ENCODE peak calls at places on chromosomes 16 and 17, in eight cellular contexts. One of them, this sample, is unnamed.
A peak's percentile ranks its signal among the peaks of the same experiment; 100 is the strongest.

GRCh38 chr17:27247071-27247957 is 46.6 kb upstream of the WSB1 start:
- DNase-seq in HCT116: no peak
- DNase-seq in testis: peak; percentile 90
- DNase-seq in adrenal gland: peak; percentile 88
- DNase-seq in A673: no peak
- DNase-seq in left ventricle myocardium inferior: peak; percentile 61
- DNase-seq in aorta: no peak
- DNase-seq in HL-60: no peak
- DNase-seq in this sample: peak; percentile 78

GRCh38 chr17:48505788-48506187 is 25.0 kb downstream of the HOXB1 start:
- DNase-seq in HCT116: peak; percentile 61
- DNase-seq in testis: no peak
- DNase-seq in adrenal gland: peak; percentile 72
- DNase-seq in A673: peak; percentile 55
- DNase-seq in left ventricle myocardium inferior: no peak
- DNase-seq in aorta: no peak
- DNase-seq in HL-60: peak; percentile 65
- DNase-seq in this sample: no peak

GRCh38 chr16:77585852-77586251 is 136.5 kb upstream of the NUDT7 start:
- DNase-seq in HCT116: peak; percentile 50
- DNase-seq in testis: no peak
- DNase-seq in adrenal gland: no peak
- DNase-seq in A673: peak; percentile 34
- DNase-seq in left ventricle myocardium inferior: no peak
- DNase-seq in aorta: no peak
- DNase-seq in HL-60: no peak
- DNase-seq in this sample: no peak

GRCh38 chr16:22890976-22891375 is 77.0 kb downstream of the HS3ST2 start:
- DNase-seq in HCT116: no peak
- DNase-seq in testis: no peak
- DNase-seq in adrenal gland: no peak
- DNase-seq in A673: no peak
- DNase-seq in left ventricle myocardium inferior: no peak
- DNase-seq in aorta: no peak
- DNase-seq in HL-60: no peak
- DNase-seq in this sample: no peak

GRCh38 chr17:82940226-82941020 is 100.6 kb upstream of the ZNF750 start:
- DNase-seq in HCT116: no peak
- DNase-seq in testis: no peak
- DNase-seq in adrenal gland: peak; percentile 8
- DNase-seq in A673: no peak
- DNase-seq in left ventricle myocardium inferior: peak; percentile 9
- DNase-seq in aorta: peak; percentile 64
- DNase-seq in HL-60: peak; percentile 13
- DNase-seq in this sample: peak; percentile 31

GRCh38 chr17:29710891-29711418 is 88.2 kb upstream of the CORO6 start:
- DNase-seq in HCT116: no peak
- DNase-seq in testis: no peak
- DNase-seq in adrenal gland: no peak
- DNase-seq in A673: peak; percentile 68
- DNase-seq in left ventricle myocardium inferior: no peak
- DNase-seq in aorta: no peak
- DNase-seq in HL-60: no peak
- DNase-seq in this sample: no peak

GRCh38 chr16:81238296-81239011 is at the start of gene BCO1:
- DNase-seq in HCT116: no peak
- DNase-seq in testis: peak; percentile 34
- DNase-seq in adrenal gland: no peak
- DNase-seq in A673: peak; percentile 75
- DNase-seq in left ventricle myocardium inferior: no peak
- DNase-seq in aorta: no peak
- DNase-seq in HL-60: no peak
- DNase-seq in this sample: no peak

GRCh38 chr17:50560185-50560824 is at the start of gene CACNA1G:
- DNase-seq in HCT116: peak; percentile 80
- DNase-seq in testis: peak; percentile 91
- DNase-seq in adrenal gland: peak; percentile 86
- DNase-seq in A673: peak; percentile 98
- DNase-seq in left ventricle myocardium inferior: peak; percentile 91
- DNase-seq in aorta: peak; percentile 97
- DNase-seq in HL-60: peak; percentile 64
- DNase-seq in this sample: peak; percentile 92

GRCh38 chr17:13925579-13925978 is 143.7 kb upstream of the COX10 start:
- DNase-seq in HCT116: no peak
- DNase-seq in testis: no peak
- DNase-seq in adrenal gland: no peak
- DNase-seq in A673: no peak
- DNase-seq in left ventricle myocardium inferior: no peak
- DNase-seq in aorta: no peak
- DNase-seq in HL-60: no peak
- DNase-seq in this sample: no peak

GRCh38 chr16:81204794-81205680 is 33.5 kb upstream of the BCO1 start:
- DNase-seq in HCT116: peak; percentile 59
- DNase-seq in testis: peak; percentile 29
- DNase-seq in adrenal gland: no peak
- DNase-seq in A673: peak; percentile 67
- DNase-seq in left ventricle myocardium inferior: no peak
- DNase-seq in aorta: no peak
- DNase-seq in HL-60: peak; percentile 8
- DNase-seq in this sample: no peak

GRCh38 chr16:75099738-75100615 is 16.6 kb downstream of the LDHD start:
- DNase-seq in HCT116: no peak
- DNase-seq in testis: no peak
- DNase-seq in adrenal gland: no peak
- DNase-seq in A673: peak; percentile 88
- DNase-seq in left ventricle myocardium inferior: no peak
- DNase-seq in aorta: no peak
- DNase-seq in HL-60: peak; percentile 60
- DNase-seq in this sample: no peak

GRCh38 chr16:21265104-21265825 is 12.8 kb downstream of the CRYM start:
- DNase-seq in HCT116: no peak
- DNase-seq in testis: no peak
- DNase-seq in adrenal gland: no peak
- DNase-seq in A673: no peak
- DNase-seq in left ventricle myocardium inferior: peak; percentile 48
- DNase-seq in aorta: no peak
- DNase-seq in HL-60: no peak
- DNase-seq in this sample: peak; percentile 60

GRCh38 chr16:88533945-88534641 is 36.1 kb upstream of the ZC3H18 start:
- DNase-seq in HCT116: peak; percentile 31
- DNase-seq in testis: peak; percentile 72
- DNase-seq in adrenal gland: peak; percentile 66
- DNase-seq in A673: peak; percentile 87
- DNase-seq in left ventricle myocardium inferior: peak; percentile 83
- DNase-seq in aorta: peak; percentile 91
- DNase-seq in HL-60: no peak
- DNase-seq in this sample: peak; percentile 76

GRCh38 chr16:305916-306315 is 23.0 kb downstream of the PDIA2 start:
- DNase-seq in HCT116: no peak
- DNase-seq in testis: no peak
- DNase-seq in adrenal gland: peak; percentile 67
- DNase-seq in A673: no peak
- DNase-seq in left ventricle myocardium inferior: no peak
- DNase-seq in aorta: no peak
- DNase-seq in HL-60: no peak
- DNase-seq in this sample: no peak

GRCh38 chr17:20105539-20106291 is 96.6 kb downstream of the SPECC1 start:
- DNase-seq in HCT116: no peak
- DNase-seq in testis: peak; percentile 12
- DNase-seq in adrenal gland: no peak
- DNase-seq in A673: no peak
- DNase-seq in left ventricle myocardium inferior: no peak
- DNase-seq in aorta: no peak
- DNase-seq in HL-60: no peak
- DNase-seq in this sample: no peak

GRCh38 chr17:31251075-31251474 is 46.0 kb downstream of the OMG start:
- DNase-seq in HCT116: no peak
- DNase-seq in testis: no peak
- DNase-seq in adrenal gland: no peak
- DNase-seq in A673: peak; percentile 2
- DNase-seq in left ventricle myocardium inferior: no peak
- DNase-seq in aorta: no peak
- DNase-seq in HL-60: no peak
- DNase-seq in this sample: no peak

GRCh38 chr17:31250229-31250628 is 46.8 kb downstream of the OMG start:
- DNase-seq in HCT116: no peak
- DNase-seq in testis: no peak
- DNase-seq in adrenal gland: no peak
- DNase-seq in A673: no peak
- DNase-seq in left ventricle myocardium inferior: no peak
- DNase-seq in aorta: no peak
- DNase-seq in HL-60: no peak
- DNase-seq in this sample: no peak

GRCh38 chr17:31252741-31253140 is 44.3 kb downstream of the OMG start:
- DNase-seq in HCT116: no peak
- DNase-seq in testis: no peak
- DNase-seq in adrenal gland: no peak
- DNase-seq in A673: no peak
- DNase-seq in left ventricle myocardium inferior: no peak
- DNase-seq in aorta: no peak
- DNase-seq in HL-60: no peak
- DNase-seq in this sample: no peak

GRCh38 chr17:31249742-31250141 is 47.3 kb downstream of the OMG start:
- DNase-seq in HCT116: no peak
- DNase-seq in testis: no peak
- DNase-seq in adrenal gland: no peak
- DNase-seq in A673: no peak
- DNase-seq in left ventricle myocardium inferior: no peak
- DNase-seq in aorta: no peak
- DNase-seq in HL-60: no peak
- DNase-seq in this sample: no peak

GRCh38 chr17:31251618-31252328 is 45.3 kb downstream of the OMG start:
- DNase-seq in HCT116: no peak
- DNase-seq in testis: no peak
- DNase-seq in adrenal gland: no peak
- DNase-seq in A673: no peak
- DNase-seq in left ventricle myocardium inferior: no peak
- DNase-seq in aorta: no peak
- DNase-seq in HL-60: no peak
- DNase-seq in this sample: no peak
- H3K4me3 ChIP-seq in HCT116: no peak overlapping the region
- H3K4me3 ChIP-seq in testis: no peak overlapping the region
- H3K4me3 ChIP-seq in adrenal gland: no peak overlapping the region
- H3K4me3 ChIP-seq in A673: no peak overlapping the region
- H3K4me3 ChIP-seq in left ventricle myocardium inferior: no peak overlapping the region
- H3K4me3 ChIP-seq in aorta: no peak overlapping the region
- H3K4me3 ChIP-seq in HL-60: no peak overlapping the region
- H3K4me3 ChIP-seq in this sample: no peak overlapping the region

DNA sequence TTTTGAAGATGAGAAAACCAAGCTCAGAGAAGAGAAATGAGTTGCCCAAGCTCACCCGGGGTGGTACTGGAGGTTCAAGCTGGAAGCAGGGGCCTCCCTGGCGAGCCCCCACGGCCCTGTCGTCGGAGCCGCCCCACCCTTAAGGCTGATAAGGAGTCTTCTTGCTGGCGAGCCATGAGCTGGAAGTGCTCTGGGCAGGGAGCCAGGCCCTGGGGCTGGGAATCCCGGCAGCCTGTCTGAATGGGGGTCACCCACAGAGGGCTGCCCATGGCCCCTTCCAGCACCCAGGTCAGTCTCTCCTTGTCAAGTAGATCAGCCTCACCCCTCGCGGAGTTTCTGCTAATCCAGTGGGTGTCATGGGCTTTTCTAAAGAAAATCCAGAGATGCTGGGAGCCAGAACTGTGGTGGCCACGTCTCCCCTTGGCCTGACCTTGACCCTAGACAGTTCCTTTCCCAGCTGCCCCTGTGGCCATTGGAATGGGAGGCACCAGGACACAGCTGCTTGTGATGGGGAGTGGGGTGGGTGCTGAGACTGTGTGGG is 1.2 kb upstream of the P2RX1 start:
- DNase-seq in HCT116: no peak
- DNase-seq in testis: peak; percentile 82
- DNase-seq in adrenal gland: peak; percentile 72
- DNase-seq in A673: no peak
- DNase-seq in left ventricle myocardium inferior: peak; percentile 70
- DNase-seq in aorta: peak; percentile 88
- DNase-seq in HL-60: no peak
- DNase-seq in this sample: peak; percentile 94
- H3K27ac ChIP-seq in HCT116: no peak overlapping the region
- H3K27ac ChIP-seq in testis: peak overlapping the region; percentile 55
- H3K27ac ChIP-seq in adrenal gland: peak overlapping the region; percentile 51
- H3K27ac ChIP-seq in A673: no peak overlapping the region
- H3K27ac ChIP-seq in left ventricle myocardium inferior: peak overlapping the region; percentile 46
- H3K27ac ChIP-seq in aorta: no peak overlapping the region
- H3K27ac ChIP-seq in HL-60: peak overlapping the region; percentile 97
- H3K27ac ChIP-seq in this sample: no peak overlapping the region

GRCh38 chr17:2932946-2933345 is 130.5 kb downstream of the OR1D5 start:
- DNase-seq in HCT116: no peak
- DNase-seq in testis: no peak
- DNase-seq in adrenal gland: no peak
- DNase-seq in A673: no peak
- DNase-seq in left ventricle myocardium inferior: no peak
- DNase-seq in aorta: no peak
- DNase-seq in HL-60: no peak
- DNase-seq in this sample: no peak

GRCh38 chr17:2931901-2932300 is 131.5 kb downstream of the OR1D5 start:
- DNase-seq in HCT116: no peak
- DNase-seq in testis: no peak
- DNase-seq in adrenal gland: no peak
- DNase-seq in A673: no peak
- DNase-seq in left ventricle myocardium inferior: no peak
- DNase-seq in aorta: no peak
- DNase-seq in HL-60: no peak
- DNase-seq in this sample: no peak

GRCh38 chr17:2929881-2930533 is 133.4 kb downstream of the OR1D5 start:
- DNase-seq in HCT116: peak; percentile 19
- DNase-seq in testis: peak; percentile 57
- DNase-seq in adrenal gland: no peak
- DNase-seq in A673: peak; percentile 39
- DNase-seq in left ventricle myocardium inferior: peak; percentile 35
- DNase-seq in aorta: no peak
- DNase-seq in HL-60: peak; percentile 10
- DNase-seq in this sample: no peak

GRCh38 chr17:2933606-2934005 is 129.8 kb downstream of the OR1D5 start:
- DNase-seq in HCT116: no peak
- DNase-seq in testis: no peak
- DNase-seq in adrenal gland: no peak
- DNase-seq in A673: no peak
- DNase-seq in left ventricle myocardium inferior: no peak
- DNase-seq in aorta: no peak
- DNase-seq in HL-60: no peak
- DNase-seq in this sample: no peak

GRCh38 chr17:2931426-2931825 is 132.0 kb downstream of the OR1D5 start:
- DNase-seq in HCT116: no peak
- DNase-seq in testis: no peak
- DNase-seq in adrenal gland: no peak
- DNase-seq in A673: no peak
- DNase-seq in left ventricle myocardium inferior: no peak
- DNase-seq in aorta: no peak
- DNase-seq in HL-60: no peak
- DNase-seq in this sample: no peak
- H3K4me3 ChIP-seq in HCT116: no peak overlapping the region
- H3K4me3 ChIP-seq in testis: no peak overlapping the region
- H3K4me3 ChIP-seq in adrenal gland: no peak overlapping the region
- H3K4me3 ChIP-seq in A673: no peak overlapping the region
- H3K4me3 ChIP-seq in left ventricle myocardium inferior: no peak overlapping the region
- H3K4me3 ChIP-seq in aorta: no peak overlapping the region
- H3K4me3 ChIP-seq in HL-60: no peak overlapping the region
- H3K4me3 ChIP-seq in this sample: no peak overlapping the region

GRCh38 chr16:67198238-67198734 is 645 bp upstream of the ELMO3 start:
- DNase-seq in HCT116: peak; percentile 64
- DNase-seq in testis: peak; percentile 66
- DNase-seq in adrenal gland: peak; percentile 75
- DNase-seq in A673: peak; percentile 76
- DNase-seq in left ventricle myocardium inferior: no peak
- DNase-seq in aorta: no peak
- DNase-seq in HL-60: no peak
- DNase-seq in this sample: peak; percentile 52
- H3K27ac ChIP-seq in HCT116: peak overlapping the region; percentile 99
- H3K27ac ChIP-seq in testis: no peak overlapping the region
- H3K27ac ChIP-seq in adrenal gland: peak overlapping the region; percentile 32
- H3K27ac ChIP-seq in A673: no peak overlapping the region
- H3K27ac ChIP-seq in left ventricle myocardium inferior: no peak overlapping the region
- H3K27ac ChIP-seq in aorta: no peak overlapping the region
- H3K27ac ChIP-seq in HL-60: no peak overlapping the region
- H3K27ac ChIP-seq in this sample: no peak overlapping the region